ENCODE peak calls at places on chromosome 14, in seven cellular contexts. L is left ventricle myocardium inferior, V is PC-3, R is WERI-Rb-1, J is B cell, P is AG09319, A is right atrium auricular region. S is an unnamed sample.

GRCh38 chr14:98408024-98408555 is 863.9 kb downstream of the BCL11B start:
- DNase-seq in L (no peak), V (no peak), R (no peak), J (no peak), P (no peak), A (no peak), S (no peak)

GRCh38 chr14:99072956-99073355 is 199.0 kb downstream of the BCL11B start:
- DNase-seq in L (no peak), V (no peak), R (no peak), J (no peak), P (no peak), A (no peak), S (no peak)

GRCh38 chr14:33357225-33358010 is 418.7 kb downstream of the NPAS3 start:
- DNase-seq in L (no peak), V (no peak), R (no peak), J (no peak), P (no peak), A (no peak), S (no peak)

GRCh38 chr14:85625925-85626585 is 96.1 kb downstream of the FLRT2 start:
- DNase-seq in L (no peak), V (no peak), R (no peak), J (no peak), P (no peak), A (no peak), S (no peak)

GRCh38 chr14:91866061-91866460 is 1.3 kb downstream of the TC2N start:
- DNase-seq in L (no peak), V (peak), R (no peak), J (no peak), P (no peak), A (no peak), S (peak)

GRCh38 chr14:20376071-20376588 is 32.7 kb downstream of the PARP2 start:
- DNase-seq in L (no peak), V (no peak), R (no peak), J (no peak), P (no peak), A (no peak), S (no peak)

GRCh38 chr14:63459738-63460137 is 83.4 kb downstream of the PPP2R5E start:
- DNase-seq in L (no peak), V (no peak), R (no peak), J (no peak), P (no peak), A (no peak), S (no peak)

GRCh38 chr14:65290830-65291229 is 121.7 kb upstream of the FUT8 start:
- DNase-seq in L (no peak), V (peak), R (no peak), J (peak), P (peak), A (no peak), S (peak)

GRCh38 chr14:99910337-99911268 is 117.4 kb downstream of the EML1 start:
- DNase-seq in L (no peak), V (peak), R (no peak), J (no peak), P (peak), A (no peak), S (peak)

GRCh38 chr14:85517113-85517688 is 12.7 kb upstream of the FLRT2 start:
- DNase-seq in L (no peak), V (no peak), R (no peak), J (no peak), P (no peak), A (no peak), S (no peak)

DNA sequence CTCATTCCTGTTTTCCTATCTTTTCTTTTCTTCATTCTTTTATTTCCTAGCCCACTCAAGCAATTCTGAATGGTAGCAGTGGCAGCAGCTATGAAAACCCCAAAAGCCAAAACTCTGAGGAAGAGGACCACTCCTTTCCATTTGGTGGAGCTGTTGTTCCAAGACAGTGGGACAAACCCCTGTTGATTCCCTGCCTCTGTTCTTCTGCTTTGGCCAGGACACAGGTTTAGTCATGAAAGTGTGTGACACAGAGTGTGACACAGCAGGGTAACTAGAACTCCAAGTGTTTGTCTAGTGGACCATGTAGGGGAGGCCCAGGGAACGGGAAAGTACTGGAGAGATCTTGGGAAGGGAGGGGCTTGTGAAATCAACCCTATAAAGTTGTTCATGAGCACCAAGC is 71.1 kb downstream of the PTCSC3 start:
- DNase-seq in L (no peak), V (peak), R (no peak), J (no peak), P (no peak), A (no peak), S (no peak)
- TF ChIP-seq CTCF in L (no peak), V (peak), R (no peak), J (no peak), P (no peak), A (no peak), S (no peak)

DNA sequence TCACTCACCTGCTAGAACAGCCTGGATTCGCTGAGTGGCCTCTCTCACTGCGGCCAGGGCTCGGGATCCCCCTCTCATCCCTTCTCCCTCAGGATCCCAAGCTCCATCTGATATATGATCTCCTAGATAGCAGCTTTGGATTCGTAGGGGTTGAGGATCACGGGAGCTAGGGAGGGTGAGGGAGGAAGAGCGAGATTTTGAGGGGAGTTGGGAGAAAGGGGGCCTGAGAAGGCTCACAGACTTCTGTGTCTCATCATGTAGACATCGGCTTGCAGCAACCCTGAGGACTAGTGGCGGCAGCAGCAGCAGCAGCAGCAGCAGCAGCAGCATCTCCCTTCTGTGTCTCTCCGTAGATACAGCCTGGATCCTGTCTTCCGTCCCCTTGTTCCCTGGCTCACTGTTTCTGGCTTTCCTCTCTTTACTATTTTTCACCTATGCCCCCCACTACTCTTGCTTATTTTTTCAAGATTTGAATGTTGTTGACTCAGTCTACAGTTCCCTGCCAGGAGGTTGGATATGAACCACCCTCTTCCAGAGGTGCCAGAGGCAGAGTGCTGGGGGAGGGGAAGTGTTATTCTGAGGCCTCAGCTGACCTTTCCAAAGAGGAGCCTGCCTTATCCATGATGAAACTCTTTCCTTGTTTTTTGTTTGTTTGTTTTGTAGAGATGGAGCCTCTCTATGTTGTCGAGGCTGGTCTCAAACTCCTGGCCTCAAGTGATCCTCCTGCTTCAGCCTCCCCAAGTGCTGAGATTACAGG is at the start of gene CIROP:
- DNase-seq in L (no peak), V (no peak), R (no peak), J (no peak), P (no peak), A (peak), S (no peak)
- TF ChIP-seq CTCF in L (no peak), V (no peak), R (no peak), J (no peak), P (no peak), A (no peak), S (no peak)

GRCh38 chr14:90755661-90756304 is 60.4 kb downstream of the TTC7B start:
- DNase-seq in L (no peak), V (peak), R (no peak), J (no peak), P (no peak), A (peak), S (no peak)

GRCh38 chr14:90758028-90758889 is 58.0 kb downstream of the TTC7B start:
- DNase-seq in L (peak), V (peak), R (peak), J (peak), P (peak), A (peak), S (peak)

GRCh38 chr14:90757452-90757851 is 58.8 kb downstream of the TTC7B start:
- DNase-seq in L (no peak), V (no peak), R (no peak), J (no peak), P (no peak), A (peak), S (no peak)

GRCh38 chr14:90758959-90759358 is 57.3 kb downstream of the TTC7B start:
- DNase-seq in L (peak), V (no peak), R (no peak), J (no peak), P (no peak), A (peak), S (no peak)

DNA sequence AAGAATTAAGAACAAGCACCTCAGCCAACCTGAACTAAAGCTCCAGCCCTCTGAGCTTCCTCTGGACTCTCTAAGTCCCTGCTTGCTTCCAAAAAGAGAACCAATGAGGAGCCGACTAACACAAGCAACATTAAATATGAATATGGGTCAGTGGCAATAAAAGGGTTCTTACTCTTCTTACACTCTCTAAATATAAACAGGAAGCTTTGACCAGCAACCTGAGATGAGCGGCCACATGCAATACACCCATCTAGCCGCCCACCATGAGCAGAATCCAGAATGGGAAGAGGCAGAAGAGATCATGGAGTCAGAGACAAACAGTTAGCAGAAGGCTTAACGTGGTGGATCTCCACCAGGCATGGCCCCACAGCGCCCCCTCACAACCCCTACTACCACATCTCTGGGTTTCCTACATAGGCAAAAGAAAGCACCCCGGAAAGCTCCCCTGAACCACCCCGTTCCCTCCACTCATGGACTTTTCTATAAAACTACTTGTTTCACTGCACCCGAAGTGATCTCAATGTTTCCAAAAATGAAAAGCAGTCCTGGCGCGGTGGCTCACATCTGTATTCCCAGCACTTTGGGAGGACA is 59.4 kb downstream of the TTC7B start:
- DNase-seq in L (no peak), V (no peak), R (no peak), J (no peak), P (no peak), A (peak), S (no peak)
- TF ChIP-seq CTCF in L (no peak), V (no peak), R (peak), J (no peak), P (no peak), A (no peak), S (peak)

DNA sequence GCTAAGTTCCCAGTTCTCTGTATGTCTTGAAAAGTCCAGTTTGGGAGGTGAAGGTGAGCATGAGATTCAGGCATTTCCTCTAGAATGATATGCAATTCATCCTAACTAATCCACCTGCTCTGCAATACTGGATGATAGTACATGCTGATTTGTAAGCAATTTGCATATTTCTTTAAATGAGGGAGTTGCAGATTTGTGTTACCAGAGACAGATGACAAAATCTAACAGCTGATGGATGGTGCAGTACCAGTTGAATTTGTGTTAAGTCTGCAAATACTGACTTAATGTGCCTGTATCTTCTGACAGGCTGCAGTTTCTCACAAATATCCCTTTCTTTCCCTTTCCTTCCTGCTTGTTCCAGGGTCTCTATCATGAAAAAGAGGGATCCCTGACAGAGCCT is 76.4 kb upstream of the MBIP start:
- DNase-seq in L (no peak), V (no peak), R (no peak), J (no peak), P (no peak), A (no peak), S (no peak)
- TF ChIP-seq CTCF in L (no peak), V (no peak), R (no peak), J (no peak), P (no peak), A (no peak), S (no peak)

DNA sequence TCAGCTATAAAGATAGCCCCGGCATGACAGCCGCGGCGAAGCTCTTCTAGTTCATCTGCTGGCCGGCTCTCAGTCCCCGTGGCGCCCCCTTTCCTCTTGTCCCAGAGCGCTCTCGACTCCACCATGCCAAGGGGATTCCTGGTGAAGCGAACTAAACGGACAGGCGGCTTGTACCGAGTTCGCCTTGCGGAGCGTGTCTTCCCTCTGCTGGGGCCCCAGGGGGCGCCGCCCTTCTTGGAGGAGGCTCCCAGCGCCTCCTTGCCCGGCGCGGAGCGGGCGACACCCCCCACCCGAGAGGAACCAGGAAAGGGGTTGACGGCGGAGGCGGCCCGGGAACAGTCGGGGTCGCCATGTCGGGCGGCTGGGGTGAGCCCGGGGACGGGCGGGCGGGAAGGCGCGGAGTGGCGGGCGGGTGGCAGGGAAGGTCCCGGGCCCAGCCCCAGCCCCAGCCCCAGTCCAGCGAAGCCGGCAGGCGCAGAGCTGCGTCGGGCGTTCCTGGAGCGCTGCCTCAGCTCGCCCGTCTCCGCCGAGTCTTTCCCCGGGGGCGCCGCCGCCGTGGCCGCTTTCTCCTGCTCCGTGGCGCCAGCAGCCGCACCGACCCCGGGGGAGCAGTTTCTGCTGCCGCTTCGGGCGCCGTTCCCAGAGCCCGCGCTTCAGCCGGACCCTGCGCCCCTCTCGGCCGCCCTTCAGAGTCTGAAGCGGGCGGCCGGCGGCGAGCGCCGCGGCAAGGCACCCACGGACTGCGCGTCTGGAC is at the start of gene INSM2:
- DNase-seq in L (no peak), V (no peak), R (no peak), J (no peak), P (no peak), A (no peak), S (no peak)
- TF ChIP-seq CTCF in L (no peak), V (no peak), R (peak), J (no peak), P (no peak), A (no peak), S (no peak)

GRCh38 chr14:76811561-76811960 is 1.1 kb downstream of the ANGEL1 start:
- DNase-seq in L (no peak), V (no peak), R (no peak), J (no peak), P (no peak), A (no peak), S (peak)

GRCh38 chr14:76812093-76812421 is 625 bp downstream of the ANGEL1 start:
- DNase-seq in L (no peak), V (peak), R (no peak), J (no peak), P (no peak), A (no peak), S (no peak)

GRCh38 chr14:76810525-76810924 is 2.2 kb downstream of the ANGEL1 start:
- DNase-seq in L (no peak), V (no peak), R (no peak), J (no peak), P (no peak), A (no peak), S (no peak)

GRCh38 chr14:76810953-76811400 is 1.7 kb downstream of the ANGEL1 start:
- DNase-seq in L (no peak), V (peak), R (peak), J (no peak), P (peak), A (no peak), S (peak)

DNA sequence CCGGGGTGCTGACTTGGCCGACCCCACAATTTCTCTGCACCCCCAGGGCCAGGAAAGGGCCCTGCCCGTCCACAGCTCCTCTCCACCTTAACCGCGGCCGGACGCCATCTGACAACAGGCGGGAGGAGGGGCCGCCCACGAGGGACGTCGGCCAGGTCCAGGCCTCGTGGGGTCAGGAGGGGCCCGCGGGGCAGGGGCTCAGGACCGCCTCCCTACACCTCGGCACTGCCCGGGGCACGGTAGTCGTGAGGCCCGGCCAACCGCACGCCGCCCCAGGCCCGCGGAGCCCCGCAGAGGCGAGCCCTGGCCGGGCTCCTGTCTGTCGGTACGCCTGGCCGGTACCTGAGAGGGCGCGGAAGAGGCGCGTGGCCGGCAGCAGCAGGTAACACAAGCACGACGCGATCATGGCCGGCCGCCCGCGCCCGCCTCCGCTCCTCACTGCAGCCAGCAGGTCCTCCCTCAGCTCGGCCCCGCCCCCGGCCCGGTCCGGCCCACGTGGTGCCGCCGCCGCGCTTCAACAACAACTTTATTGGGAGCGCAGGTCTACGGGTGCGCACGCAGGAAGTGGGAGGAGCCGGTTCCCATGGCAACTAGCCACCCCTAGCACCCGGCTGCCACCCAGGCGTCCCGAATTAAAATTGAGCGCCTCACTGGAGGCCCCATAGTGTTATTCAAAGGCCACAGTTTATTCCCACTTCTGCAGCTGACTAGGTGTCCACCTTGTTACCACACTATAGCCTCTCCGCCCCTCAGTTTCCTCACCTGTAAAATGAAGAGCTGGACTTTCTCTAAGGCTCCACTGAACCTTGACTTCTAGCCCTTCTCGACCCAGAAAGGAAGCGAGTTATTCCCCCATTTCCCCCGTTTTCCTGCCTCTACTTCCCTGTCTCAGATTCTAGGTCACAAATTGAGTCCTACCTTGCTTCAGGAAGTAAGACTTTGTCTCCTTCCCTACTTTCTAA is at the start of gene ANGEL1:
- DNase-seq in L (peak), V (peak), R (peak), J (peak), P (peak), A (peak), S (peak)
- TF ChIP-seq CTCF in L (no peak), V (no peak), R (no peak), J (no peak), P (no peak), A (no peak), S (no peak)

GRCh38 chr14:90572461-90573150 is 175.8 kb downstream of the CALM1 start:
- DNase-seq in L (no peak), V (no peak), R (no peak), J (no peak), P (no peak), A (no peak), S (no peak)

GRCh38 chr14:90569606-90570462 is 173.0 kb downstream of the CALM1 start:
- DNase-seq in L (no peak), V (no peak), R (no peak), J (no peak), P (no peak), A (no peak), S (no peak)

GRCh38 chr14:90569201-90569600 is 172.4 kb downstream of the CALM1 start:
- DNase-seq in L (no peak), V (no peak), R (no peak), J (no peak), P (no peak), A (no peak), S (no peak)

GRCh38 chr14:90570463-90570860 is 173.6 kb downstream of the CALM1 start:
- DNase-seq in L (no peak), V (peak), R (no peak), J (no peak), P (no peak), A (no peak), S (no peak)

DNA sequence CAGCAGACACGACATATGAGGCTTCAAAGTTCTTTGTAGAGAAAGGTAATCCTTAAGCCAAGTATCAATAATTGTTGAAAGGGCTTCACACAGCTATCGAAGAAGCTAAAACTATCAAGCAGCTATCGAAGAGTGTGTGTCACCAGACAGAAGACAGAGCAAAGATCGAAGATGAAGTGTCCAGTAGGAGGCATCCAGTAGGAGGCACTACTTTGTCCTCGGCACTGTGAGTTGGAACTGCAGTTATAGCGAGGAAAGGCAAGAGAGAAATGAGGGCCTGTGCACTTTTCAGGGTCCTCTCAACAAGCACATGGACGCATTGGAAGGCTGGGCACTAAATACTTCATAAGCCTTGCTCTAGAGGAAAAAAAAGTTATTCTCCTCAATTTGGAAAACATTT is 174.3 kb downstream of the CALM1 start:
- DNase-seq in L (no peak), V (no peak), R (no peak), J (no peak), P (no peak), A (no peak), S (no peak)
- TF ChIP-seq CTCF in L (no peak), V (peak), R (peak), J (no peak), P (no peak), A (no peak), S (no peak)

S was measured in astrocyte.